ENCODE peak calls at places on chromosomes 3 and 15, in ten cellular contexts. One of them, this sample, is unnamed.

GRCh38 chr3:79326642-79327041 is 441.2 kb downstream of the ROBO1 start:
- ATAC-seq in foreskin keratinocyte: no peak
- ATAC-seq in GM12878: no peak
- ATAC-seq in pancreas: no peak
- ATAC-seq in GM23338: peak; percentile 24
- ATAC-seq in left lung: no peak
- ATAC-seq in upper lobe of left lung: no peak
- ATAC-seq in Panc1: no peak
- ATAC-seq in right lobe of liver: no peak
- ATAC-seq in psoas muscle: no peak
- ATAC-seq in this sample: no peak

GRCh38 chr3:94420941-94421340 is 358.1 kb downstream of the NSUN3 start:
- ATAC-seq in foreskin keratinocyte: no peak
- ATAC-seq in GM12878: no peak
- ATAC-seq in pancreas: no peak
- ATAC-seq in GM23338: no peak
- ATAC-seq in left lung: no peak
- ATAC-seq in upper lobe of left lung: no peak
- ATAC-seq in Panc1: no peak
- ATAC-seq in right lobe of liver: no peak
- ATAC-seq in psoas muscle: no peak
- ATAC-seq in this sample: no peak

GRCh38 chr15:60762167-60762566 is 283.2 kb upstream of the ICE2 start:
- ATAC-seq in foreskin keratinocyte: no peak
- ATAC-seq in GM12878: no peak
- ATAC-seq in pancreas: no peak
- ATAC-seq in GM23338: no peak
- ATAC-seq in left lung: no peak
- ATAC-seq in upper lobe of left lung: no peak
- ATAC-seq in Panc1: no peak
- ATAC-seq in right lobe of liver: no peak
- ATAC-seq in psoas muscle: no peak
- ATAC-seq in this sample: no peak

GRCh38 chr3:132635052-132635451 is 24.6 kb downstream of the ACAD11 start:
- ATAC-seq in foreskin keratinocyte: no peak
- ATAC-seq in GM12878: no peak
- ATAC-seq in pancreas: no peak
- ATAC-seq in GM23338: no peak
- ATAC-seq in left lung: no peak
- ATAC-seq in upper lobe of left lung: no peak
- ATAC-seq in Panc1: no peak
- ATAC-seq in right lobe of liver: no peak
- ATAC-seq in psoas muscle: peak; percentile 66
- ATAC-seq in this sample: no peak

GRCh38 chr15:85313339-85313738 is 67.1 kb upstream of the AKAP13 start:
- ATAC-seq in foreskin keratinocyte: no peak
- ATAC-seq in GM12878: no peak
- ATAC-seq in pancreas: no peak
- ATAC-seq in GM23338: no peak
- ATAC-seq in left lung: no peak
- ATAC-seq in upper lobe of left lung: no peak
- ATAC-seq in Panc1: no peak
- ATAC-seq in right lobe of liver: no peak
- ATAC-seq in psoas muscle: no peak
- ATAC-seq in this sample: no peak

GRCh38 chr3:99344216-99344615 is 294.2 kb upstream of the COL8A1 start:
- ATAC-seq in foreskin keratinocyte: no peak
- ATAC-seq in GM12878: no peak
- ATAC-seq in pancreas: no peak
- ATAC-seq in GM23338: no peak
- ATAC-seq in left lung: no peak
- ATAC-seq in upper lobe of left lung: no peak
- ATAC-seq in Panc1: no peak
- ATAC-seq in right lobe of liver: no peak
- ATAC-seq in psoas muscle: no peak
- ATAC-seq in this sample: no peak

GRCh38 chr3:49273825-49274532 is 3.1 kb downstream of the C3orf62 start:
- ATAC-seq in foreskin keratinocyte: no peak
- ATAC-seq in GM12878: no peak
- ATAC-seq in pancreas: no peak
- ATAC-seq in GM23338: no peak
- ATAC-seq in left lung: no peak
- ATAC-seq in upper lobe of left lung: no peak
- ATAC-seq in Panc1: no peak
- ATAC-seq in right lobe of liver: no peak
- ATAC-seq in psoas muscle: no peak
- ATAC-seq in this sample: no peak

GRCh38 chr3:4503050-4503449 is 9.9 kb downstream of the ITPR1 start:
- ATAC-seq in foreskin keratinocyte: no peak
- ATAC-seq in GM12878: peak; percentile 51
- ATAC-seq in pancreas: no peak
- ATAC-seq in GM23338: no peak
- ATAC-seq in left lung: no peak
- ATAC-seq in upper lobe of left lung: no peak
- ATAC-seq in Panc1: no peak
- ATAC-seq in right lobe of liver: no peak
- ATAC-seq in psoas muscle: no peak
- ATAC-seq in this sample: no peak

GRCh38 chr3:113654851-113655250 is 41.6 kb downstream of the USF3 start:
- ATAC-seq in foreskin keratinocyte: no peak
- ATAC-seq in GM12878: no peak
- ATAC-seq in pancreas: no peak
- ATAC-seq in GM23338: no peak
- ATAC-seq in left lung: no peak
- ATAC-seq in upper lobe of left lung: no peak
- ATAC-seq in Panc1: no peak
- ATAC-seq in right lobe of liver: peak; percentile 87
- ATAC-seq in psoas muscle: peak; percentile 80
- ATAC-seq in this sample: no peak
- TF ChIP-seq CTCF in foreskin keratinocyte: no peak
- TF ChIP-seq CTCF in GM12878: no peak
- TF ChIP-seq CTCF in pancreas: no peak
- TF ChIP-seq CTCF in GM23338: no peak
- TF ChIP-seq CTCF in left lung: no peak
- TF ChIP-seq CTCF in upper lobe of left lung: no peak
- TF ChIP-seq CTCF in Panc1: no peak
- TF ChIP-seq CTCF in right lobe of liver: no peak
- TF ChIP-seq CTCF in psoas muscle: no peak
- TF ChIP-seq CTCF in this sample: no peak

GRCh38 chr3:71701251-71701650 is 24.0 kb downstream of the EIF4E3 start:
- ATAC-seq in foreskin keratinocyte: no peak
- ATAC-seq in GM12878: no peak
- ATAC-seq in pancreas: peak; percentile 25
- ATAC-seq in GM23338: no peak
- ATAC-seq in left lung: no peak
- ATAC-seq in upper lobe of left lung: no peak
- ATAC-seq in Panc1: no peak
- ATAC-seq in right lobe of liver: no peak
- ATAC-seq in psoas muscle: no peak
- ATAC-seq in this sample: no peak

GRCh38 chr3:71707600-71707999 is 17.6 kb downstream of the EIF4E3 start:
- ATAC-seq in foreskin keratinocyte: no peak
- ATAC-seq in GM12878: no peak
- ATAC-seq in pancreas: no peak
- ATAC-seq in GM23338: no peak
- ATAC-seq in left lung: no peak
- ATAC-seq in upper lobe of left lung: no peak
- ATAC-seq in Panc1: no peak
- ATAC-seq in right lobe of liver: no peak
- ATAC-seq in psoas muscle: no peak
- ATAC-seq in this sample: no peak

GRCh38 chr3:71702131-71703024 is 22.8 kb downstream of the EIF4E3 start:
- ATAC-seq in foreskin keratinocyte: peak; percentile 56
- ATAC-seq in GM12878: no peak
- ATAC-seq in pancreas: no peak
- ATAC-seq in GM23338: no peak
- ATAC-seq in left lung: peak; percentile 88
- ATAC-seq in upper lobe of left lung: peak; percentile 81
- ATAC-seq in Panc1: no peak
- ATAC-seq in right lobe of liver: peak; percentile 80
- ATAC-seq in psoas muscle: no peak
- ATAC-seq in this sample: no peak

GRCh38 chr3:71704915-71705314 is 20.3 kb downstream of the EIF4E3 start:
- ATAC-seq in foreskin keratinocyte: no peak
- ATAC-seq in GM12878: no peak
- ATAC-seq in pancreas: no peak
- ATAC-seq in GM23338: no peak
- ATAC-seq in left lung: peak; percentile 11
- ATAC-seq in upper lobe of left lung: no peak
- ATAC-seq in Panc1: no peak
- ATAC-seq in right lobe of liver: no peak
- ATAC-seq in psoas muscle: no peak
- ATAC-seq in this sample: no peak

DNA sequence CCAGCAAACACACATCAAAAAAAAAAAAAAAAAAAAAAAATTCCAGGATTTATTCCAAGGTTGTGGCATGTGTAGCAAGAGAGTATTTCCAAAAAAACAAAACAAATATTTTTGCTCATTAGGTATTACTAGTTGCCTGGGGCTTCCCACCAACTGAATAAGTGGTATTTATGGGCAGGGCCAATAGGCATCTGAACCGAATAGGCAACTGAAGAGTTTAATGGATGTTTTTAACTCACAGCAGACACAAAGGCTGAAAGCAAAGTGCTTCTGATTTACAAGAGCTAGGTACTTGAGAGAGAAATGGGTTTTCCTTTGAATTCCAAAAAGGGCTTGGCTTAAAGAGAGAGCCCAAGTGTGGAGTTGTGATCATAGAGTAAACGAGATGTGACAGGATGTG is 21.4 kb downstream of the EIF4E3 start:
- ATAC-seq in foreskin keratinocyte: no peak
- ATAC-seq in GM12878: no peak
- ATAC-seq in pancreas: no peak
- ATAC-seq in GM23338: no peak
- ATAC-seq in left lung: peak; percentile 16
- ATAC-seq in upper lobe of left lung: no peak
- ATAC-seq in Panc1: no peak
- ATAC-seq in right lobe of liver: no peak
- ATAC-seq in psoas muscle: no peak
- ATAC-seq in this sample: no peak
- H3K4me1 ChIP-seq in foreskin keratinocyte: no peaks in the 10 kb centered on the region
- H3K4me1 ChIP-seq in GM12878: no peaks in the 10 kb centered on the region
- H3K4me1 ChIP-seq in pancreas: no peaks in the 10 kb centered on the region
- H3K4me1 ChIP-seq in GM23338: no peaks in the 10 kb centered on the region
- H3K4me1 ChIP-seq in left lung: peaks cover 5% of the 10 kb centered on the region
- H3K4me1 ChIP-seq in upper lobe of left lung: peaks cover 14% of the 10 kb centered on the region
- H3K4me1 ChIP-seq in Panc1: no peaks in the 10 kb centered on the region
- H3K4me1 ChIP-seq in right lobe of liver: no peaks in the 10 kb centered on the region
- H3K4me1 ChIP-seq in psoas muscle: peaks cover 4% of the 10 kb centered on the region
- H3K4me1 ChIP-seq in this sample: no peaks in the 10 kb centered on the region

GRCh38 chr15:89378699-89379422 is 44.2 kb upstream of the POLG start:
- ATAC-seq in foreskin keratinocyte: no peak
- ATAC-seq in GM12878: no peak
- ATAC-seq in pancreas: peak; percentile 56
- ATAC-seq in GM23338: peak; percentile 23
- ATAC-seq in left lung: peak; percentile 33
- ATAC-seq in upper lobe of left lung: no peak
- ATAC-seq in Panc1: no peak
- ATAC-seq in right lobe of liver: no peak
- ATAC-seq in psoas muscle: no peak
- ATAC-seq in this sample: no peak

GRCh38 chr15:89381330-89381729 is 46.7 kb upstream of the POLG start:
- ATAC-seq in foreskin keratinocyte: no peak
- ATAC-seq in GM12878: no peak
- ATAC-seq in pancreas: no peak
- ATAC-seq in GM23338: no peak
- ATAC-seq in left lung: no peak
- ATAC-seq in upper lobe of left lung: no peak
- ATAC-seq in Panc1: no peak
- ATAC-seq in right lobe of liver: no peak
- ATAC-seq in psoas muscle: no peak
- ATAC-seq in this sample: no peak

GRCh38 chr15:89379818-89380217 is 45.2 kb upstream of the POLG start:
- ATAC-seq in foreskin keratinocyte: peak; percentile 95
- ATAC-seq in GM12878: no peak
- ATAC-seq in pancreas: no peak
- ATAC-seq in GM23338: no peak
- ATAC-seq in left lung: no peak
- ATAC-seq in upper lobe of left lung: no peak
- ATAC-seq in Panc1: no peak
- ATAC-seq in right lobe of liver: no peak
- ATAC-seq in psoas muscle: no peak
- ATAC-seq in this sample: no peak

GRCh38 chr15:89377842-89378698 is 43.4 kb upstream of the POLG start:
- ATAC-seq in foreskin keratinocyte: peak; percentile 42
- ATAC-seq in GM12878: no peak
- ATAC-seq in pancreas: peak; percentile 86
- ATAC-seq in GM23338: peak; percentile 25
- ATAC-seq in left lung: peak; percentile 73
- ATAC-seq in upper lobe of left lung: peak; percentile 4
- ATAC-seq in Panc1: no peak
- ATAC-seq in right lobe of liver: peak; percentile 34
- ATAC-seq in psoas muscle: no peak
- ATAC-seq in this sample: peak; percentile 16

DNA sequence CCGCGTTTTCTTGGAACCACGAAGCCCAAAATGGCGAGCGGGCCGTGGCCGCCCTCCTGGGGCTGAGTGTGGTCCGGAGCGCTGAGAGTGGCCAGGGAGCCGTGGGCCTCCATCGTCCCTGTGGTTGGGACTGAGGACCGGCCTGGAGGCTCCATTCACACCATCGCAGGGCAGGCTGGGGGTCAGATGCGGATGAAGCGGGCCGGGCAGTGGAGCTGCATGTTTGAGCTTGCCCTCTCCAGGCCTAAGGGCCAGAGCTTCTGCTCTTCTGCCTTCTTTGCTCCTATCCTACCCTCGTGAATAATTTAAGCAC is 44.8 kb upstream of the POLG start:
- ATAC-seq in foreskin keratinocyte: peak; percentile 21
- ATAC-seq in GM12878: no peak
- ATAC-seq in pancreas: no peak
- ATAC-seq in GM23338: peak; percentile 35
- ATAC-seq in left lung: no peak
- ATAC-seq in upper lobe of left lung: no peak
- ATAC-seq in Panc1: no peak
- ATAC-seq in right lobe of liver: no peak
- ATAC-seq in psoas muscle: no peak
- ATAC-seq in this sample: no peak
- H3K27ac ChIP-seq in foreskin keratinocyte: no peak overlapping the region
- H3K27ac ChIP-seq in GM12878: no peak overlapping the region
- H3K27ac ChIP-seq in pancreas: no peak overlapping the region
- H3K27ac ChIP-seq in GM23338: no peak overlapping the region
- H3K27ac ChIP-seq in left lung: no peak overlapping the region
- H3K27ac ChIP-seq in upper lobe of left lung: no peak overlapping the region
- H3K27ac ChIP-seq in Panc1: no peak overlapping the region
- H3K27ac ChIP-seq in right lobe of liver: no peak overlapping the region
- H3K27ac ChIP-seq in psoas muscle: no peak overlapping the region
- H3K27ac ChIP-seq in this sample: no peak overlapping the region

GRCh38 chr3:124291008-124291407 is 299.1 kb upstream of the ROPN1 start:
- ATAC-seq in foreskin keratinocyte: no peak
- ATAC-seq in GM12878: no peak
- ATAC-seq in pancreas: no peak
- ATAC-seq in GM23338: no peak
- ATAC-seq in left lung: no peak
- ATAC-seq in upper lobe of left lung: no peak
- ATAC-seq in Panc1: no peak
- ATAC-seq in right lobe of liver: no peak
- ATAC-seq in psoas muscle: no peak
- ATAC-seq in this sample: no peak

GRCh38 chr3:124295358-124295757 is 303.4 kb upstream of the ROPN1 start:
- ATAC-seq in foreskin keratinocyte: no peak
- ATAC-seq in GM12878: no peak
- ATAC-seq in pancreas: no peak
- ATAC-seq in GM23338: no peak
- ATAC-seq in left lung: no peak
- ATAC-seq in upper lobe of left lung: no peak
- ATAC-seq in Panc1: no peak
- ATAC-seq in right lobe of liver: no peak
- ATAC-seq in psoas muscle: no peak
- ATAC-seq in this sample: no peak

GRCh38 chr3:124296416-124296815 is 304.5 kb upstream of the ROPN1 start:
- ATAC-seq in foreskin keratinocyte: no peak
- ATAC-seq in GM12878: no peak
- ATAC-seq in pancreas: no peak
- ATAC-seq in GM23338: no peak
- ATAC-seq in left lung: no peak
- ATAC-seq in upper lobe of left lung: no peak
- ATAC-seq in Panc1: no peak
- ATAC-seq in right lobe of liver: no peak
- ATAC-seq in psoas muscle: no peak
- ATAC-seq in this sample: no peak

GRCh38 chr3:124288996-124289395 is 297.1 kb upstream of the ROPN1 start:
- ATAC-seq in foreskin keratinocyte: no peak
- ATAC-seq in GM12878: no peak
- ATAC-seq in pancreas: no peak
- ATAC-seq in GM23338: no peak
- ATAC-seq in left lung: no peak
- ATAC-seq in upper lobe of left lung: no peak
- ATAC-seq in Panc1: no peak
- ATAC-seq in right lobe of liver: no peak
- ATAC-seq in psoas muscle: no peak
- ATAC-seq in this sample: no peak

GRCh38 chr3:124292329-124292728 is 300.4 kb upstream of the ROPN1 start:
- ATAC-seq in foreskin keratinocyte: no peak
- ATAC-seq in GM12878: no peak
- ATAC-seq in pancreas: peak; percentile 71
- ATAC-seq in GM23338: no peak
- ATAC-seq in left lung: no peak
- ATAC-seq in upper lobe of left lung: no peak
- ATAC-seq in Panc1: no peak
- ATAC-seq in right lobe of liver: peak; percentile 34
- ATAC-seq in psoas muscle: no peak
- ATAC-seq in this sample: no peak
- TF ChIP-seq CTCF in foreskin keratinocyte: no peak
- TF ChIP-seq CTCF in GM12878: no peak
- TF ChIP-seq CTCF in pancreas: no peak
- TF ChIP-seq CTCF in GM23338: no peak
- TF ChIP-seq CTCF in left lung: no peak
- TF ChIP-seq CTCF in upper lobe of left lung: no peak
- TF ChIP-seq CTCF in Panc1: no peak
- TF ChIP-seq CTCF in right lobe of liver: no peak
- TF ChIP-seq CTCF in psoas muscle: no peak
- TF ChIP-seq CTCF in this sample: no peak

This sample was measured in gastroesophageal sphincter.